ENCODE peak calls at places on chromosomes 5 and 9, in ten cellular contexts. H is stomach, F is HCT116, G is prostate gland, T is fibroblast of lung, C is thyroid gland, L is MM.1S, P is psoas muscle, J is left ventricle myocardium inferior, E is IMR-90. I is an unnamed sample. For H3K9me3 and H3K4me1, the result is how much of the 10 kb centered on the place peaks cover.

GRCh38 chr9:116800885-116801284 is 113.8 kb downstream of the TRIM32 start:
- DNase-seq in T (no peak), E (no peak), P (no peak), C (no peak), H (no peak), F (no peak), J (no peak), L (no peak), G (no peak), I (peak)

GRCh38 chr5:45696206-45696836 is at the start of gene HCN1:
- DNase-seq in H (peak), T (peak), P (peak), F (no peak), E (peak), G (peak), L (peak), C (peak), J (peak), I (no peak)

GRCh38 chr5:173917788-173918786 is 29.9 kb downstream of the CPEB4 start:
- DNase-seq in T (peak), C (peak), L (no peak), J (no peak), G (peak), H (peak), E (peak), F (peak), P (peak), I (peak)

GRCh38 chr5:149240354-149240998 is 31.2 kb upstream of the AFAP1L1 start:
- DNase-seq in T (no peak), J (no peak), E (no peak), L (no peak), C (peak), F (no peak), P (peak), H (peak), G (no peak), I (no peak)

GRCh38 chr9:34085581-34086500 is 37.2 kb upstream of the UBAP2 start:
- DNase-seq in H (no peak), F (no peak), E (peak), J (no peak), G (no peak), L (no peak), T (no peak), C (no peak), P (no peak), I (no peak)

GRCh38 chr9:61671276-61671973 is 481.6 kb downstream of the SPATA31A7 start:
- DNase-seq in G (peak), L (no peak), E (no peak), H (no peak), F (no peak), J (no peak), T (no peak), P (no peak), C (no peak), I (no peak)

GRCh38 chr5:118042076-118042475 is 946.3 kb downstream of the DTWD2 start:
- DNase-seq in T (peak), H (no peak), L (peak), E (no peak), J (no peak), G (no peak), F (no peak), C (no peak), P (no peak), I (no peak)

GRCh38 chr9:100281676-100282387 is 70.9 kb downstream of the TEX10 start:
- DNase-seq in P (no peak), G (no peak), T (no peak), E (no peak), L (no peak), F (no peak), C (no peak), H (no peak), J (no peak), I (no peak)

GRCh38 chr5:134647750-134648424 is 698 bp upstream of the SEC24A start:
- DNase-seq in P (peak), E (peak), L (peak), C (no peak), J (no peak), H (no peak), G (no peak), T (peak), F (peak), I (peak)

GRCh38 chr9:104608336-104608735 is 2.9 kb upstream of the OR13C2 start:
- DNase-seq in L (peak), F (no peak), P (no peak), G (no peak), J (no peak), E (no peak), T (no peak), H (no peak), C (no peak), I (peak)

GRCh38 chr5:5351288-5352089 is 71.0 kb upstream of the ICE1 start:
- DNase-seq in L (no peak), C (no peak), J (no peak), P (no peak), H (no peak), F (peak), T (peak), E (no peak), G (no peak), I (no peak)

GRCh38 chr9:129676970-129677369 is 11.5 kb downstream of the PRRX2 start:
- DNase-seq in C (no peak), L (no peak), P (no peak), H (no peak), E (no peak), G (no peak), T (no peak), J (no peak), F (no peak), I (no peak)

GRCh38 chr5:173823721-173824567 is 64.2 kb upstream of the CPEB4 start:
- DNase-seq in E (peak), P (no peak), G (peak), J (no peak), F (no peak), H (peak), T (peak), L (no peak), C (peak), I (no peak)

GRCh38 chr5:6752782-6753181 is 39.5 kb downstream of the TENT4A start:
- DNase-seq in P (peak), F (no peak), C (no peak), L (no peak), J (no peak), E (no peak), G (no peak), H (no peak), T (no peak), I (no peak)

GRCh38 chr5:174404848-174405247 is 319.5 kb upstream of the MSX2 start:
- DNase-seq in T (no peak), J (no peak), C (no peak), H (no peak), P (no peak), L (no peak), E (no peak), G (no peak), F (no peak), I (no peak)

GRCh38 chr5:160370713-160371034 is 248 bp upstream of the C1QTNF2 start:
- DNase-seq in J (no peak), L (no peak), E (no peak), F (no peak), P (no peak), H (no peak), G (no peak), T (no peak), C (no peak), I (no peak)

GRCh38 chr9:88303785-88304495 is 84.3 kb upstream of the SPIN1 start:
- DNase-seq in T (no peak), H (no peak), F (no peak), C (no peak), L (no peak), G (no peak), J (no peak), E (peak), P (no peak), I (no peak)

GRCh38 chr5:163705983-163706771 is 200.8 kb downstream of the MAT2B start:
- DNase-seq in G (no peak), F (no peak), E (peak), H (no peak), J (no peak), L (no peak), C (no peak), T (peak), P (no peak), I (no peak)

GRCh38 chr9:80522465-80522864 is 950.7 kb downstream of the TLE4 start:
- DNase-seq in T (peak), C (no peak), G (no peak), J (no peak), E (peak), P (no peak), F (no peak), L (no peak), H (no peak), I (no peak)

GRCh38 chr5:80190960-80191359 is 64.9 kb downstream of the SERINC5 start:
- DNase-seq in H (no peak), F (no peak), C (peak), T (no peak), L (no peak), E (no peak), J (no peak), P (no peak), G (no peak), I (no peak)

GRCh38 chr5:112646139-112646941 is 91.3 kb upstream of the APC start:
- DNase-seq in P (no peak), E (no peak), G (no peak), T (no peak), J (no peak), L (no peak), C (no peak), F (no peak), H (no peak), I (no peak)

GRCh38 chr5:158679221-158679641 is 420.5 kb downstream of the EBF1 start:
- DNase-seq in E (no peak), P (no peak), L (peak), C (no peak), J (no peak), H (no peak), G (no peak), T (no peak), F (no peak), I (no peak)

GRCh38 chr9:89781838-89782237 is 177.0 kb downstream of the GADD45G start:
- DNase-seq in T (no peak), H (no peak), F (no peak), C (no peak), J (no peak), E (no peak), L (no peak), G (no peak), P (peak), I (peak)

GRCh38 chr9:125356032-125356431 is 94.4 kb downstream of the GAPVD1 start:
- DNase-seq in L (no peak), C (no peak), T (no peak), H (no peak), G (no peak), P (no peak), J (no peak), E (no peak), F (no peak), I (no peak)

GRCh38 chr9:37449877-37450632 is 15.2 kb downstream of the ZBTB5 start:
- DNase-seq in P (no peak), G (no peak), H (no peak), C (no peak), T (no peak), L (no peak), F (no peak), E (no peak), J (no peak), I (peak)

GRCh38 chr9:89379508-89380115 is 61.3 kb downstream of the SECISBP2 start:
- DNase-seq in T (no peak), G (no peak), P (no peak), C (no peak), H (no peak), F (no peak), J (no peak), E (no peak), L (no peak), I (no peak)

GRCh38 chr9:37371565-37372464 is 50.7 kb upstream of the GRHPR start:
- DNase-seq in P (no peak), E (peak), L (no peak), F (no peak), H (no peak), G (no peak), J (no peak), T (no peak), C (no peak), I (peak)

GRCh38 chr5:40734986-40735385 is 20.8 kb downstream of the TTC33 start:
- DNase-seq in G (no peak), T (no peak), E (peak), H (no peak), C (no peak), P (no peak), J (no peak), F (no peak), L (no peak), I (no peak)

GRCh38 chr5:30390095-30390494 is 803.4 kb upstream of the CDH6 start:
- DNase-seq in J (no peak), G (no peak), P (no peak), F (no peak), H (no peak), T (no peak), E (no peak), C (no peak), L (no peak), I (no peak)

GRCh38 chr9:79768199-79768598 is 196.4 kb downstream of the TLE4 start:
- DNase-seq in L (no peak), F (no peak), E (peak), G (no peak), J (no peak), P (no peak), C (peak), H (no peak), T (peak), I (no peak)

GRCh38 chr9:107049825-107050184 is 186.8 kb downstream of the ZNF462 start:
- DNase-seq in T (no peak), J (no peak), C (no peak), L (no peak), F (no peak), P (no peak), E (no peak), H (no peak), G (no peak), I (no peak)
- H3K9me3 ChIP-seq in T (under half), J (under half), C (under half), L (under half), F (under half), P (under half), E (under half), H (under half), G (under half), I (under half)

DNA sequence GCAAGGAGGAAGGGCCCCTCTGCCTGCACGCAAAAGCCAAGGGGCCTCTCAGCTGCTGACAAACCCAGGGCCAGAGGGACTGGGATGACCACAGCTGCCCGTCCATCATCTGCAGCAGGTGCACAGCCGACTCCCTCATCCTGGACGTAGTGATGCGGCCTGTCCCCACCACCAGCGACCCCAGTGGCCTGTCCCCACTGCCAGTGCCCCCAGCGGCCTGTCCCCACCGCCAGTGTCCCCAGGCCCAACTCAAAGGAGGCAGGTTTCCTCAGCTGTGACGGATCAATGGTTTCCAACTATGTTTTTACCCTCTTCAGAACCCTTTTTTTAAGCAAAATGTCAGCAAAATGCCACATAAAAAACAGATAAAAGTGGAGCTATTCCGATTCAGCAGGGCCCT is 62.5 kb downstream of the VAV2 start:
- DNase-seq in P (no peak), C (no peak), L (no peak), G (no peak), H (no peak), J (no peak), T (no peak), F (no peak), E (no peak), I (no peak)
- H3K4me1 ChIP-seq in P (under half), C (under half), L (under half), G (under half), H (under half), J (under half), T (under half), F (under half), E (under half), I (under half)

GRCh38 chr9:92425578-92425977 is 1.3 kb upstream of the OMD start:
- DNase-seq in G (no peak), H (no peak), P (no peak), T (peak), J (no peak), C (no peak), L (no peak), E (peak), F (no peak), I (no peak)
- H3K27ac ChIP-seq in G (peak), H (peak), P (no peak), T (no peak), J (peak), C (peak), L (no peak), E (peak), F (no peak), I (peak)

GRCh38 chr5:150918613-150919012 is 13.8 kb upstream of the ZNF300 start:
- DNase-seq in P (no peak), J (no peak), G (no peak), H (no peak), E (peak), T (no peak), F (no peak), C (no peak), L (no peak), I (no peak)
- H3K9me3 ChIP-seq in P (half or more), J (half or more), G (under half), H (half or more), E (under half), T (under half), F (under half), C (under half), L (under half), I (under half)

GRCh38 chr5:176548967-176549444 is at the start of gene CDHR2:
- DNase-seq in T (no peak), F (no peak), C (no peak), H (no peak), E (no peak), L (no peak), J (no peak), P (no peak), G (no peak), I (no peak)
- H3K4me1 ChIP-seq in T (under half), F (under half), C (under half), H (under half), E (under half), L (under half), J (under half), P (under half), G (under half), I (under half)

DNA sequence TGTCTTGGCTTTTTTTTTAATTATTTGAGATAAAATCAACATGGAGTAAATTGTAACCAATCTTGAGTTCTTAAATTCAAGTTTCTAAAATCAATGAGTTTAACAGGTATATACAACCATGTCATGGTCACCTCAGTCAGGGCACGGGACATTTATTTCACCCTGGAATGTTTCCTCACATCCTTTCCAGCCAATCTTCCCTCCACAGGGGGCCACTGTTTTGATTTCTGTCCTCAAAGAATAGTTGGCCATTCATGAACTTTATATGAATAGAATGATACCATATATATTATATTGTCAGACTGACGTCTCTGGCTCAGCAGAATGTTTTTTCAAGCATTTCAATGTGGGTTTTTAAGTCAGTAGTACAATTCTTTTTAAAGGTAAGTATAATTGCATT is 806 bp downstream of the ZNF474 start:
- DNase-seq in G (no peak), J (no peak), H (no peak), C (no peak), L (no peak), T (no peak), E (no peak), F (no peak), P (no peak), I (no peak)
- H3K27ac ChIP-seq in G (no peak), J (no peak), H (no peak), C (no peak), L (no peak), T (no peak), E (no peak), F (no peak), P (no peak), I (no peak)

GRCh38 chr5:141388661-141389060 is 1.2 kb downstream of the PCDHGB4 start:
- DNase-seq in H (no peak), F (no peak), E (no peak), L (no peak), G (no peak), P (no peak), T (no peak), J (no peak), C (no peak), I (no peak)

GRCh38 chr5:141384471-141385267 is 2.1 kb downstream of the PCDHGA7 start:
- DNase-seq in C (no peak), E (no peak), H (no peak), L (no peak), F (no peak), J (no peak), T (no peak), P (no peak), G (no peak), I (no peak)

GRCh38 chr5:141392429-141393198 is at the start of gene PCDHGA8:
- DNase-seq in T (peak), L (peak), E (peak), P (no peak), J (no peak), H (no peak), G (no peak), C (no peak), F (peak), I (no peak)

GRCh38 chr5:141393267-141393666 is 834 bp downstream of the PCDHGA8 start:
- DNase-seq in T (no peak), G (no peak), E (no peak), H (no peak), F (no peak), L (no peak), J (no peak), C (no peak), P (no peak), I (no peak)

GRCh38 chr5:141389153-141390042 is 1.9 kb downstream of the PCDHGB4 start:
- DNase-seq in C (no peak), F (no peak), T (no peak), G (no peak), E (no peak), H (no peak), J (no peak), L (no peak), P (no peak), I (no peak)
- H3K9me3 ChIP-seq in C (under half), F (under half), T (under half), G (under half), E (half or more), H (half or more), J (half or more), L (under half), P (under half), I (under half)